ENCODE peak calls at places on chromosome 20, in five cellular contexts. S is GM23248, H is neural progenitor cell, C is HCT116, D is GM23338. I is an unnamed sample.

GRCh38 chr20:56433880-56434255 is 21.8 kb downstream of the CASS4 start:
- DNase-seq in S (peak), H (no peak), C (no peak), D (no peak), I (no peak)

GRCh38 chr20:10696650-10697049 is 22.9 kb upstream of the JAG1 start:
- DNase-seq in S (no peak), H (peak), C (no peak), D (peak), I (no peak)

GRCh38 chr20:49583669-49584417 is 15.9 kb upstream of the PTGIS start:
- DNase-seq in S (peak), H (no peak), C (no peak), D (no peak), I (peak)

GRCh38 chr20:32439132-32439829 is 81.2 kb downstream of the ASXL1 start:
- DNase-seq in S (peak), H (no peak), C (no peak), D (no peak), I (peak)

GRCh38 chr20:62120365-62120762 is 1.9 kb upstream of the LSM14B start:
- DNase-seq in S (no peak), H (no peak), C (no peak), D (no peak), I (no peak)

GRCh38 chr20:48184229-48184628 is 398.9 kb upstream of the SULF2 start:
- DNase-seq in S (no peak), H (no peak), C (no peak), D (no peak), I (no peak)

GRCh38 chr20:16527438-16527837 is 45.8 kb downstream of the KIF16B start:
- DNase-seq in S (no peak), H (no peak), C (no peak), D (no peak), I (no peak)

GRCh38 chr20:60214901-60215522 is 256.8 kb downstream of the CDH26 start:
- DNase-seq in S (no peak), H (no peak), C (no peak), D (no peak), I (no peak)

GRCh38 chr20:43430265-43430664 is 27.4 kb upstream of the SRSF6 start:
- DNase-seq in S (no peak), H (peak), C (no peak), D (peak), I (no peak)

GRCh38 chr20:33640287-33640686 is 21.8 kb upstream of the C20orf144 start:
- DNase-seq in S (no peak), H (no peak), C (no peak), D (no peak), I (no peak)

GRCh38 chr20:688809-689208 is 13.2 kb upstream of the SCRT2 start:
- DNase-seq in S (peak), H (peak), C (no peak), D (peak), I (peak)

GRCh38 chr20:61634376-61634775 is 382.3 kb downstream of the CDH4 start:
- DNase-seq in S (no peak), H (no peak), C (no peak), D (no peak), I (no peak)

GRCh38 chr20:37706298-37706697 is 12.5 kb downstream of the CTNNBL1 start:
- DNase-seq in S (no peak), H (no peak), C (no peak), D (no peak), I (no peak)

GRCh38 chr20:60091284-60091683 is 133.1 kb downstream of the CDH26 start:
- DNase-seq in S (no peak), H (no peak), C (no peak), D (no peak), I (no peak)

GRCh38 chr20:41927189-41927588 is 309.0 kb upstream of the CHD6 start:
- DNase-seq in S (no peak), H (no peak), C (no peak), D (no peak), I (no peak)

GRCh38 chr20:38771621-38772020 is 23.4 kb downstream of the ACTR5 start:
- DNase-seq in S (no peak), H (no peak), C (no peak), D (no peak), I (no peak)

GRCh38 chr20:1888796-1889463 is 6.3 kb upstream of the SIRPA start:
- DNase-seq in S (peak), H (peak), C (no peak), D (no peak), I (peak)

GRCh38 chr20:47272893-47273590 is 83.5 kb downstream of the ZMYND8 start:
- DNase-seq in S (peak), H (peak), C (peak), D (peak), I (peak)

GRCh38 chr20:49508435-49509199 is 26.1 kb upstream of the KCNB1 start:
- DNase-seq in S (peak), H (peak), C (peak), D (peak), I (peak)

GRCh38 chr20:19021406-19022117 is 190.9 kb upstream of the SLC24A3 start:
- DNase-seq in S (no peak), H (no peak), C (no peak), D (no peak), I (no peak)

GRCh38 chr20:57264151-57264792 is 2.2 kb downstream of the BMP7 start:
- DNase-seq in S (no peak), H (peak), C (no peak), D (peak), I (peak)

GRCh38 chr20:8393356-8393755 is 261.3 kb downstream of the PLCB1 start:
- DNase-seq in S (no peak), H (no peak), C (no peak), D (no peak), I (no peak)

GRCh38 chr20:40980106-40980827 is 48.4 kb upstream of the TOP1 start:
- DNase-seq in S (no peak), H (no peak), C (no peak), D (no peak), I (no peak)

GRCh38 chr20:62196286-62196685 is 13.5 kb downstream of the MTG2 start:
- DNase-seq in S (no peak), H (no peak), C (no peak), D (no peak), I (no peak)

GRCh38 chr20:38874460-38875169 is 51.6 kb upstream of the FAM83D start:
- DNase-seq in S (no peak), H (no peak), C (no peak), D (no peak), I (no peak)

GRCh38 chr20:49591217-49591865 is 23.4 kb upstream of the PTGIS start:
- DNase-seq in S (peak), H (no peak), C (no peak), D (no peak), I (peak)

GRCh38 chr20:9609892-9610502 is 95.6 kb downstream of the LAMP5 start:
- DNase-seq in S (peak), H (peak), C (peak), D (peak), I (peak)

GRCh38 chr20:5557123-5557522 is 193.1 kb upstream of the SHLD1 start:
- DNase-seq in S (peak), H (peak), C (peak), D (peak), I (peak)

GRCh38 chr20:47677314-47678129 is 107.8 kb downstream of the SULF2 start:
- DNase-seq in S (peak), H (peak), C (peak), D (peak), I (peak)

GRCh38 chr20:19460386-19460785 is 247.9 kb downstream of the SLC24A3 start:
- DNase-seq in S (peak), H (no peak), C (no peak), D (no peak), I (no peak)

GRCh38 chr20:50569864-50570836 is 60.0 kb downstream of the PTPN1 start:
- DNase-seq in S (peak), H (peak), C (peak), D (peak), I (no peak)

DNA sequence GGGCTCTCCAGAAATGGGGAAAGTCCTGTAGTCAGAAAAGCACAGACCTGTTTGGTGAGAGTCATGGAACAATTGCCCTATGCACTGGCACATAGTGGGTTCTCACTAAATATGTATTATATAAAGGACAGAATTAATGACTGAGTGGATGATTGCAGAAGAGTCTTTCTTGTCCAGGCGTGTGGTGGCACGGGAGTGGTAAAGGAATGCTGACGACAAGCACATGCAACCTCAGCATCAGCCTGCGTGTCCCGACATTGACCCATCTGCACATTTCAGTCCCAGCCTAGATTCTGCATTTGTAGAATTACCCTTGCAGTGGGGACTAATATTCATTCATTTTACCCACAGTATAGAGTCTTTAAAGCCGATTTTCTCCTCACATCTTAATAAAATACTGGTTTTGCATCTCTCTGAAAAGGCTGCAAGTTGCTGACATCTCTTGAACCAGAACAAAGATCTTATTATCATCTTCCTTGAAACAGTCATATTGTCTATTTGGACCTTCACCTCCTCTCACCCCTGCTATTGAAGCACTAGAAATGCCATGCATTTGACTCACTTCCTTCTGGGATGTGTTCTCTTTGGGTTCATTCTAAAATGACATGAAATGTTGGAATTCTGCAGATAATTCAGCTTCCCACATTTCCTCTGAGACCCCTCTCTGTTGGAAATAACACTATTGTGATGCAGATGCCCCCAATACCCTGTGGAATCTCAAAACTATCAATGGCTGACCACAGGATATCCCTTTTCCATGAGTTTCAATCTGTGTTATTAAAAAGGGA is 883.6 kb upstream of the FLRT3 start:
- DNase-seq in S (peak), H (peak), C (no peak), D (peak), I (no peak)
- TF ChIP-seq EZH2phosphoT487 in S (no peak), H (no peak), C (no peak), D (no peak), I (no peak)

GRCh38 chr20:63308218-63308911 is 15.4 kb downstream of the COL20A1 start:
- DNase-seq in S (no peak), H (no peak), C (no peak), D (no peak), I (no peak)
- TF ChIP-seq EZH2phosphoT487 in S (no peak), H (no peak), C (no peak), D (no peak), I (no peak)

GRCh38 chr20:25408890-25409289 is 1.4 kb downstream of the GINS1 start:
- DNase-seq in S (no peak), H (no peak), C (no peak), D (no peak), I (no peak)
- TF ChIP-seq EZH2phosphoT487 in S (no peak), H (no peak), C (no peak), D (no peak), I (no peak)

DNA sequence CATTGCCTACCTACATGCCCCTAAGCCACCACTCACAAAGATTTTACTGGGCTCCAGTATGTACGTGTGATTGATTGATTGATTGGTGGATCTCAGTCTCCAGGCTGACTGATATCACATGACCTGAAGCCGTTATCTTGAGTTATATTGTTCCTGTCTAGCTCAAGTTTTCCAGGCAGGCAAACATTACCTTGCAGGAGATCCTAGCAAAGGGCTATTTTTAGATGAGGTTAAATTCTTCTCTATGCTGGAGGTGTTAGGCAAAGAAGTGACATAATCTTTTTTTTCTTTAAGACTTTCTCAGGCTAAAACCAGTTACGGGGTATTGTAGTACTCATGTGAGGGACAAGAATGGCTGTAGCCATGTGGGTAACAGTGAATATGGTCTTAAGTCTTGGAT is 125.2 kb downstream of the DOK5 start:
- DNase-seq in S (no peak), H (no peak), C (no peak), D (no peak), I (no peak)
- TF ChIP-seq EZH2phosphoT487 in S (no peak), H (no peak), C (no peak), D (no peak), I (no peak)

DNA sequence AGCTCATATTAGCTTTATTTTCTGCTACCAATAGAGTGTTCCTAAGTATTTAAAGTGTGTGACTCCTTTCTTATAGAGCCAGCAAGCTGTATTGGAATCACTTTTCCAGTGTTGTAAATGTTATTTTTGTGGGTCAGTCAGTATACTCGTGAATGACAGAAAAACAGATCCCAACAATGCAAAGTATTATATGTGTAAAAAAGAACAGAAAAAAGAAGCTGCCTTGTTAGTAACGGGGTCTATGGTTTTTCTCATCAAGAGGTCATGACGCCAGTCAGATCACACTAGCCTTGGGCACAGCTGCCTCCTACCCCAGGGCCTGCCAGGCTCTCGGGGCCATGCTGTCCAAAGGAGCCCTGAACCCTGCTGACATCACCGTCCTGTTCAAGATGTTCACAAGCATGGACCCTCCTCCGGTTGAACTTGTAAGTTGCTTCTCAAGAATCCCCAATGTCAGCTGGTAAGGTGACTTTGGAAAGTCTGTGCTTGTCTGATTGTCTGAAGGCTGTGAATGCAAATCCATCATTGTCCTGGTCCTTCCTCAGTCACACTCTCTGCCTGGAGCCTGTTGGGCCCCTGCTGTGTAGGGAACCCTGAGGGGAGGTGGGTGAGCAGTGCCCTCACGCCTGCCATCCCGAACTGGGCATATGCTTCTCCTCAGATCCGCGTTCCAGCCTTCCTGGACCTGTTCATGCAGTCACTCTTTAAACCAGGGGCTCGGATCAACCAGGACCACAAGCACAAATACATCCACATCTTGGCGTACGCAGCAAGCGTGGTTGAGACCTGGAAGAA is 9.8 kb downstream of the NELFCD start:
- DNase-seq in S (no peak), H (no peak), C (no peak), D (no peak), I (no peak)
- TF ChIP-seq EZH2phosphoT487 in S (no peak), H (no peak), C (no peak), D (no peak), I (no peak)

GRCh38 chr20:45345104-45345936 is 2.9 kb downstream of the SDC4 start:
- DNase-seq in S (no peak), H (no peak), C (no peak), D (no peak), I (no peak)
- TF ChIP-seq EZH2phosphoT487 in S (no peak), H (no peak), C (no peak), D (no peak), I (no peak)

GRCh38 chr20:35743693-35744491 is 1.8 kb upstream of the RBM39 start:
- DNase-seq in S (no peak), H (no peak), C (no peak), D (no peak), I (no peak)
- TF ChIP-seq EZH2phosphoT487 in S (no peak), H (no peak), C (no peak), D (no peak), I (no peak)

GRCh38 chr20:36466089-36466488 is 75.2 kb upstream of the MYL9 start:
- DNase-seq in S (peak), H (no peak), C (no peak), D (no peak), I (no peak)

GRCh38 chr20:36465109-36466080 is 75.9 kb upstream of the MYL9 start:
- DNase-seq in S (peak), H (peak), C (peak), D (peak), I (peak)

GRCh38 chr20:36468149-36469000 is 72.9 kb upstream of the MYL9 start:
- DNase-seq in S (no peak), H (no peak), C (no peak), D (no peak), I (peak)

GRCh38 chr20:36469973-36470372 is 71.3 kb upstream of the MYL9 start:
- DNase-seq in S (no peak), H (no peak), C (no peak), D (no peak), I (no peak)

DNA sequence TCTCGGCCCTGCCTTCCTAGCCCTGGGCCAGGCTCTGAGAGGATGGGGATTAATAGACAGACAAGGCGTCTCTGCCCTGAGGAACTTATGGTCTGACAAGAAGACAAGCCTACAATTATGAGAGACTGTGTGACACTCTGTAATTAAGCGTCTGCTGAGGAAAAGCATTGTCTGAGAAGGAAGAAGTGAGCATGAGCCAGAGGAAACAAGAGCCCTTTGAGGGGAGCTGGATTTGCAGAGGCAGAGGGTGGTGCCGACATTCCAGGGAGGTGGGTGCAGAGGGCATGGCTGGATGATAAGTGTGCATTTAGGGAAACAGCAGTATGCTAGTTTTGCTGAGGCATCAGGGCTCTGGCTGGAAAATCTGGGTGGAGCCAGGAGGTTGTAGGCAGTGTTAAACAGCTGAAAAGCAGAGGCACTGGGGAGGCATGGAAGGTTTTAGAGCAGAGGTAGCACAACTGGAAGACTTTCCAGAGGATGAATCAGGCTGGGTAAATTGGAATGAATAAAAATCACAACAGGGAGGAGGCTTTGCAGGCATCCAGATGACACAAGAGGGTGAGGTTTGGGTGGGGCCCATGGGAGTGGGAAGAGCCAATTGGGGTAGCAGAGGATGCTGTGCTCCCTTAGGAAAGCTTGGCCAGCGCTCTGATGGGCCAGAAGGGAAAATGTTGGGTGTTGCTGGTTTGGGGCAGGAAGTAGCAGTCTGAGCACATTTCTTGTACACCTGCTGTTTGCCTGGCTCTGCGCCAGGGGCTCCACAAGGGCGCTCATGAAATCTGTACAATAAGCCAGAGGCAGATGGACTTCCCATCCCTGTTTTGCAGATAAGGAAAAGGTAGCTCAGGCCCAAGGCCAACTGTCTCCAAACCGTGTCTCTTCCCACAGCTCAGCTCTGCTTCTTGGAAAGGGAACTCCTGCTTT is 74.0 kb upstream of the MYL9 start:
- DNase-seq in S (peak), H (no peak), C (no peak), D (no peak), I (peak)
- TF ChIP-seq EZH2phosphoT487 in S (no peak), H (no peak), C (no peak), D (no peak), I (no peak)

I was measured in hepatocyte.